ENCODE peak calls at places on chromosomes 4 and X, in five cellular contexts. One of them, this sample, is unnamed.

GRCh38 chrX:108359811-108360602 is 78.2 kb downstream of the COL4A6 start:
- DNase-seq in HCT116: no peak
- DNase-seq in SK-N-SH: no peak
- DNase-seq in HepG2: no peak
- DNase-seq in GM12878: no peak
- DNase-seq in this sample: no peak

GRCh38 chrX:117610806-117611205 is 505.8 kb downstream of the KLHL13 start:
- DNase-seq in HCT116: no peak
- DNase-seq in SK-N-SH: no peak
- DNase-seq in HepG2: no peak
- DNase-seq in GM12878: no peak
- DNase-seq in this sample: no peak

GRCh38 chr4:171880136-171880535 is 66.9 kb downstream of the GALNTL6 start:
- DNase-seq in HCT116: peak; percentile 33
- DNase-seq in SK-N-SH: no peak
- DNase-seq in HepG2: no peak
- DNase-seq in GM12878: no peak
- DNase-seq in this sample: no peak

GRCh38 chrX:13272426-13272825 is 47.4 kb downstream of the ATXN3L start:
- DNase-seq in HCT116: no peak
- DNase-seq in SK-N-SH: no peak
- DNase-seq in HepG2: no peak
- DNase-seq in GM12878: no peak
- DNase-seq in this sample: no peak

GRCh38 chrX:52608961-52609360 is 45.7 kb downstream of the SSX7 start:
- DNase-seq in HCT116: no peak
- DNase-seq in SK-N-SH: no peak
- DNase-seq in HepG2: no peak
- DNase-seq in GM12878: no peak
- DNase-seq in this sample: no peak

GRCh38 chr4:25030283-25031076 is at the start of gene LGI2:
- DNase-seq in HCT116: no peak
- DNase-seq in SK-N-SH: peak; percentile 79
- DNase-seq in HepG2: no peak
- DNase-seq in GM12878: no peak
- DNase-seq in this sample: no peak

GRCh38 chr4:16159321-16159720 is 67.0 kb downstream of the TAPT1 start:
- DNase-seq in HCT116: no peak
- DNase-seq in SK-N-SH: no peak
- DNase-seq in HepG2: no peak
- DNase-seq in GM12878: no peak
- DNase-seq in this sample: no peak

GRCh38 chr4:172898715-172899114 is 269.9 kb upstream of the GALNT7 start:
- DNase-seq in HCT116: no peak
- DNase-seq in SK-N-SH: no peak
- DNase-seq in HepG2: peak; percentile 5
- DNase-seq in GM12878: no peak
- DNase-seq in this sample: no peak

GRCh38 chr4:40601641-40602040 is 28.0 kb downstream of the RBM47 start:
- DNase-seq in HCT116: no peak
- DNase-seq in SK-N-SH: no peak
- DNase-seq in HepG2: no peak
- DNase-seq in GM12878: no peak
- DNase-seq in this sample: no peak

GRCh38 chrX:80812176-80812575 is 2.5 kb upstream of the BRWD3 start:
- DNase-seq in HCT116: no peak
- DNase-seq in SK-N-SH: peak; percentile 8
- DNase-seq in HepG2: peak; percentile 18
- DNase-seq in GM12878: no peak
- DNase-seq in this sample: no peak

GRCh38 chr4:42018451-42018850 is 28.1 kb downstream of the SLC30A9 start:
- DNase-seq in HCT116: no peak
- DNase-seq in SK-N-SH: peak; percentile 44
- DNase-seq in HepG2: no peak
- DNase-seq in GM12878: no peak
- DNase-seq in this sample: no peak

GRCh38 chrX:71198066-71198465 is 25.0 kb upstream of the GJB1 start:
- DNase-seq in HCT116: no peak
- DNase-seq in SK-N-SH: no peak
- DNase-seq in HepG2: no peak
- DNase-seq in GM12878: peak; percentile 56
- DNase-seq in this sample: no peak

GRCh38 chr4:82128355-82128754 is 245.4 kb downstream of the HNRNPD start:
- DNase-seq in HCT116: no peak
- DNase-seq in SK-N-SH: no peak
- DNase-seq in HepG2: no peak
- DNase-seq in GM12878: no peak
- DNase-seq in this sample: no peak

GRCh38 chrX:9578083-9578779 is 113.4 kb downstream of the TBL1X start:
- DNase-seq in HCT116: no peak
- DNase-seq in SK-N-SH: peak; percentile 58
- DNase-seq in HepG2: no peak
- DNase-seq in GM12878: no peak
- DNase-seq in this sample: no peak

GRCh38 chrX:80578518-80579105 is 158.4 kb downstream of the TENT5D start:
- DNase-seq in HCT116: peak; percentile 10
- DNase-seq in SK-N-SH: peak; percentile 41
- DNase-seq in HepG2: peak; percentile 6
- DNase-seq in GM12878: no peak
- DNase-seq in this sample: peak; percentile 13

GRCh38 chr4:879730-880079 is 52.4 kb downstream of the GAK start:
- DNase-seq in HCT116: no peak
- DNase-seq in SK-N-SH: no peak
- DNase-seq in HepG2: no peak
- DNase-seq in GM12878: peak; percentile 35
- DNase-seq in this sample: no peak

GRCh38 chrX:30302957-30303356 is 6.2 kb downstream of the NR0B1 start:
- DNase-seq in HCT116: no peak
- DNase-seq in SK-N-SH: no peak
- DNase-seq in HepG2: no peak
- DNase-seq in GM12878: no peak
- DNase-seq in this sample: no peak

GRCh38 chrX:48833531-48834138 is 1.8 kb downstream of the PCSK1N start:
- DNase-seq in HCT116: no peak
- DNase-seq in SK-N-SH: peak; percentile 65
- DNase-seq in HepG2: peak; percentile 10
- DNase-seq in GM12878: no peak
- DNase-seq in this sample: no peak

GRCh38 chr4:94804613-94805012 is 46.9 kb downstream of the BMPR1B start:
- DNase-seq in HCT116: no peak
- DNase-seq in SK-N-SH: no peak
- DNase-seq in HepG2: no peak
- DNase-seq in GM12878: no peak
- DNase-seq in this sample: no peak

GRCh38 chr4:100949350-100949935 is 397.9 kb downstream of the PPP3CA start:
- DNase-seq in HCT116: no peak
- DNase-seq in SK-N-SH: no peak
- DNase-seq in HepG2: no peak
- DNase-seq in GM12878: no peak
- DNase-seq in this sample: no peak

GRCh38 chr4:85126991-85127591 is 160.6 kb upstream of the WDFY3 start:
- DNase-seq in HCT116: no peak
- DNase-seq in SK-N-SH: no peak
- DNase-seq in HepG2: no peak
- DNase-seq in GM12878: no peak
- DNase-seq in this sample: no peak

GRCh38 chr4:173493041-173493440 is 37.0 kb downstream of the HAND2 start:
- DNase-seq in HCT116: no peak
- DNase-seq in SK-N-SH: no peak
- DNase-seq in HepG2: no peak
- DNase-seq in GM12878: no peak
- DNase-seq in this sample: no peak

GRCh38 chr4:121408-122084 is 2.8 kb upstream of the ZNF718 start:
- DNase-seq in HCT116: no peak
- DNase-seq in SK-N-SH: no peak
- DNase-seq in HepG2: no peak
- DNase-seq in GM12878: no peak
- DNase-seq in this sample: no peak

GRCh38 chrX:102832661-102833060 is 104.4 kb upstream of the RAB40AL start:
- DNase-seq in HCT116: no peak
- DNase-seq in SK-N-SH: peak; percentile 5
- DNase-seq in HepG2: no peak
- DNase-seq in GM12878: no peak
- DNase-seq in this sample: peak; percentile 11

GRCh38 chr4:120977435-120977997 is 55.0 kb upstream of the PRDM5 start:
- DNase-seq in HCT116: peak; percentile 61
- DNase-seq in SK-N-SH: peak; percentile 15
- DNase-seq in HepG2: peak; percentile 10
- DNase-seq in GM12878: no peak
- DNase-seq in this sample: no peak

DNA sequence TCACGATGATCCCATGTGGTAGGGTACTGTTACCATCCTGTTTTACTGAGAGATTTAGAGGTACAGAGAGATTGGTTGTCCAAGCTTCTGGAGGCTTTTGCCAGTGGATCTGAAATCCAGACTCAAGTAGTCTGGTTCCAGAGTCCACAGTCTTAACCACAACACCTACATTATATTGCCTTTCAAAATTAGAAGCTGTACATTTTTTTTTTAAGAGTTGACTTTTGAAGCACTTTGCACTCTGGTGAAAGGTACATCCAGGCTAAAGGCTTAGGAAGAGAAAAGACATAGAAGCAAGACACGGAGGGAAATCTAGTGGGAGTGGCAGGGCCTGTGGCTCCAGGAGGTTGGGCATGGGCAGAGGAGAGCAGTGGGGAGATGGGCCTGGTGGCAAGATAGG is 122.1 kb downstream of the AFF1 start:
- DNase-seq in HCT116: no peak
- DNase-seq in SK-N-SH: no peak
- DNase-seq in HepG2: no peak
- DNase-seq in GM12878: no peak
- DNase-seq in this sample: no peak
- H3K4me1 ChIP-seq in HCT116: peaks cover 38% of the 10 kb centered on the region
- H3K4me1 ChIP-seq in SK-N-SH: peaks cover 4% of the 10 kb centered on the region
- H3K4me1 ChIP-seq in HepG2: peaks cover 7% of the 10 kb centered on the region
- H3K4me1 ChIP-seq in GM12878: peaks cover 40% of the 10 kb centered on the region
- H3K4me1 ChIP-seq in this sample: peaks cover 8% of the 10 kb centered on the region

GRCh38 chr4:52566136-52567031 is 92.7 kb downstream of the USP46 start:
- DNase-seq in HCT116: no peak
- DNase-seq in SK-N-SH: no peak
- DNase-seq in HepG2: no peak
- DNase-seq in GM12878: no peak
- DNase-seq in this sample: no peak
- TF ChIP-seq YY1 in HCT116: no peak
- TF ChIP-seq YY1 in SK-N-SH: no peak
- TF ChIP-seq YY1 in HepG2: no peak
- TF ChIP-seq YY1 in GM12878: no peak
- TF ChIP-seq YY1 in this sample: no peak

DNA sequence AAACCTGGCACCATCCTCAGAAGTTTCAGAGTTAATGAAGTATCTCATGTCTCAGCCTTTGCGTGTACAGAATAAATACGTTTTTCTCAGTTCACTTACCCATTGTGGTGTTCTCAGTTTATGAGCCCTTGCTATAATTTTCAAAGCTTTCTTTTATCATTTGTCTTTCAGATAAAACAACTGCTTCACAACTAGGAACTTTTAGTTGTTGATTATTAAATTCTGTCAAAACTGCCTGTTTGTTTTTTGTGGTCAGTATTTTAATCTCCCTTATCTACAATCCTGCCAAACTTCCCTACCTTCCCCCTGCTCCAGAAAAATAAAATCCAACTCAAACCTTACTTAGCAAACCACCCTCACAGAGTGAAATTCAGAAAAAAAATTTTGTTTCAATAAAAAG is 21.7 kb downstream of the ADD1 start:
- DNase-seq in HCT116: no peak
- DNase-seq in SK-N-SH: no peak
- DNase-seq in HepG2: no peak
- DNase-seq in GM12878: no peak
- DNase-seq in this sample: no peak
- H3K4me1 ChIP-seq in HCT116: peaks cover 25% of the 10 kb centered on the region
- H3K4me1 ChIP-seq in SK-N-SH: peaks cover 47% of the 10 kb centered on the region
- H3K4me1 ChIP-seq in HepG2: peaks cover 98% of the 10 kb centered on the region
- H3K4me1 ChIP-seq in GM12878: peaks cover 23% of the 10 kb centered on the region
- H3K4me1 ChIP-seq in this sample: peaks cover 13% of the 10 kb centered on the region

DNA sequence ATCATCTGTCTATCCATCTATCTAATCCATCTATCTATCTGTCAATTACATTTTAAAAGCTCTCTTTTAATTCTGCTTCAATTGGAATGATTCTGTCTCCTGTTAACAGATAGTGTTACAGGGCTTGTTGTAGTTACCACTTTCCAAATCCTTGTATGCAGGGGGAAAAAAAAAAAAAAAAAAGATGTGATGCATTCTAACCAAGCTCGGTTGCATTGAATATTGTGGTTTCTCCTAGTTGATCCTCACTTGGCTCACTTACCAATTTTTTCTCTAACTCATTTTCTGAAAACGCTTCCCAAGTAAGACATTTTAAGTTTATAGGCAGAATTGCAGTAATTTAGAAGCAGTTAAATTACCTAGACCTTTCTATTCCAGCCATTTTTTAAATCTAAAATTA is 327.8 kb upstream of the PITX2 start:
- DNase-seq in HCT116: no peak
- DNase-seq in SK-N-SH: no peak
- DNase-seq in HepG2: no peak
- DNase-seq in GM12878: no peak
- DNase-seq in this sample: no peak
- TF ChIP-seq YY1 in HCT116: no peak
- TF ChIP-seq YY1 in SK-N-SH: no peak
- TF ChIP-seq YY1 in HepG2: no peak
- TF ChIP-seq YY1 in GM12878: no peak
- TF ChIP-seq YY1 in this sample: no peak

DNA sequence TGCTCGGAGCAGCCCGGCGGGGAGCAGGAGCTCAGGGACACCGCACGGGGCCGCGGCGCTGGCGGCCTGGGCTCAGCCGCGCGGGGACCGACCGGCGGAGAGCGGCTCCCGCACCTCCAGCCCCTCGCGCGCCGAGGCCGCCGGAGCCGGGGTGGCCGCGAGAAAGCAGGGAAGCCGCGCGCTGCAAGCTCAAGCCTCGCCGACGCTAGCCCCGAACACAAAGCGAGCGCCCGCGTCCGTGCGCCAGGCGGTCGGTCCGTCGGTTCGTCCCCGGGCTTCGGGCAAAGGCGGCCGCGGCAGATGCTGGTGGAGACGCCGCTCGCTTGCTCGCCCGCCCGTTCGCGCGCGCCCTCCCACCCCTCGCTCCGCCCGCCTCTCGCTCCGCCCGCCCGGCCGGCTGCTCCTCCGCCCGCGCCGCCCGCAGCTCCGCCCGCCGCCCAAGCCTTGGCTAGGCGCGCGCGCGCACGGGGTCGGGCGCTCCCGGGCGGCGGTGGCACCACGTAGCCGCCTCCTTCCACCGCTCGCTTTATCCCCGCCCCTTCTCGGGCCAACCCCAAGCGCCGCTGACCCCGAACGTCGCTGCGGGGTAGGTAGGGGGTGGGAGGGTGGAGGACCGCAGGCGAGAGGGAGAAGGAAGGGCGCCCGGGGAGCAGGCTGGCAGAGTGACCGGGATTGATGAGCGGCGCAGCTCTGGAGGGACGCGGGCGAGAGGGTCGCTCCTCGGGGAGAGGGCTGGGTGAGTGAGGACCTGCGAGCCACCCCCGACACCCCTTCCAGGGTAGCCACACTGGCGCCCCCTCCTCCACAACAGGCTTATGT is at the start of gene TSPAN5:
- DNase-seq in HCT116: peak; percentile 64
- DNase-seq in SK-N-SH: peak; percentile 95
- DNase-seq in HepG2: peak; percentile 12
- DNase-seq in GM12878: no peak
- DNase-seq in this sample: peak; percentile 52
- H3K4me1 ChIP-seq in HCT116: peaks cover 83% of the 10 kb centered on the region
- H3K4me1 ChIP-seq in SK-N-SH: peaks cover 27% of the 10 kb centered on the region
- H3K4me1 ChIP-seq in HepG2: peaks cover 8% of the 10 kb centered on the region
- H3K4me1 ChIP-seq in GM12878: peaks cover 10% of the 10 kb centered on the region
- H3K4me1 ChIP-seq in this sample: peaks cover 5% of the 10 kb centered on the region

GRCh38 chr4:138452823-138453222 is 210.7 kb upstream of the SLC7A11 start:
- DNase-seq in HCT116: no peak
- DNase-seq in SK-N-SH: no peak
- DNase-seq in HepG2: no peak
- DNase-seq in GM12878: no peak
- DNase-seq in this sample: no peak
- TF ChIP-seq YY1 in HCT116: no peak
- TF ChIP-seq YY1 in SK-N-SH: no peak
- TF ChIP-seq YY1 in HepG2: no peak
- TF ChIP-seq YY1 in GM12878: no peak
- TF ChIP-seq YY1 in this sample: no peak